ENCODE peak calls at places on chromosome 22, in nine cellular contexts. V, C, M, F, I, Y, Z, Q and O are unnamed samples.

GRCh38 chr22:46695346-46696224 is 42.5 kb downstream of the CERK start:
- DNase-seq in V (no peak), C (no peak), M (peak; percentile 33), F (peak; percentile 65), I (no peak), Y (no peak), Z (no peak), Q (no peak), O (peak; percentile 58)

GRCh38 chr22:22519591-22519990 is 479 bp downstream of the ZNF280A start:
- DNase-seq in V (no peak), C (no peak), M (peak; percentile 26), F (no peak), I (no peak), Y (no peak), Z (no peak), Q (no peak), O (no peak)

GRCh38 chr22:28375761-28376534 is 303.7 kb downstream of the TTC28 start:
- DNase-seq in V (no peak), C (no peak), M (no peak), F (no peak), I (no peak), Y (no peak), Z (no peak), Q (no peak), O (no peak)

GRCh38 chr22:38649841-38650522 is 6.2 kb downstream of the FAM227A start:
- DNase-seq in V (no peak), C (no peak), M (no peak), F (no peak), I (no peak), Y (no peak), Z (no peak), Q (peak; percentile 59), O (no peak)

GRCh38 chr22:50312371-50312770 is 4.9 kb upstream of the PLXNB2 start:
- DNase-seq in V (no peak), C (no peak), M (no peak), F (no peak), I (no peak), Y (no peak), Z (no peak), Q (no peak), O (no peak)

GRCh38 chr22:49964493-49965290 is 4.1 kb downstream of the PIM3 start:
- DNase-seq in V (peak; percentile 63), C (peak; percentile 19), M (peak; percentile 43), F (peak; percentile 54), I (peak; percentile 28), Y (peak; percentile 78), Z (no peak), Q (no peak), O (peak; percentile 64)

GRCh38 chr22:38657248-38657909 is 941 bp downstream of the CBY1 start:
- DNase-seq in V (no peak), C (peak; percentile 38), M (peak; percentile 66), F (no peak), I (no peak), Y (peak; percentile 77), Z (peak; percentile 14), Q (peak; percentile 31), O (no peak)

GRCh38 chr22:37607912-37608476 is 640 bp upstream of the GGA1 start:
- DNase-seq in V (no peak), C (no peak), M (peak; percentile 37), F (no peak), I (no peak), Y (no peak), Z (no peak), Q (no peak), O (no peak)

GRCh38 chr22:33659423-33659822 is 260.9 kb downstream of the LARGE1 start:
- DNase-seq in V (no peak), C (no peak), M (no peak), F (no peak), I (no peak), Y (no peak), Z (no peak), Q (no peak), O (peak; percentile 74)

GRCh38 chr22:25447067-25447688 is 117.3 kb upstream of the GRK3 start:
- DNase-seq in V (no peak), C (no peak), M (peak; percentile 28), F (no peak), I (no peak), Y (no peak), Z (no peak), Q (no peak), O (no peak)

GRCh38 chr22:25495286-25495685 is 69.2 kb upstream of the GRK3 start:
- DNase-seq in V (no peak), C (no peak), M (no peak), F (no peak), I (no peak), Y (no peak), Z (no peak), Q (no peak), O (no peak)

GRCh38 chr22:46068908-46069481 is 81.3 kb upstream of the PPARA start:
- DNase-seq in V (peak; percentile 68), C (no peak), M (no peak), F (no peak), I (peak; percentile 26), Y (peak; percentile 71), Z (no peak), Q (peak; percentile 81), O (peak; percentile 71)

GRCh38 chr22:45343143-45343542 is 33.4 kb downstream of the FAM118A start:
- DNase-seq in V (no peak), C (no peak), M (no peak), F (no peak), I (no peak), Y (no peak), Z (no peak), Q (no peak), O (no peak)

GRCh38 chr22:37887610-37888378 is 18.3 kb upstream of the MICALL1 start:
- DNase-seq in V (no peak), C (peak; percentile 36), M (peak; percentile 64), F (no peak), I (no peak), Y (no peak), Z (peak; percentile 47), Q (peak; percentile 70), O (peak; percentile 91)

GRCh38 chr22:38986629-38987028 is 4.5 kb downstream of the APOBEC3B start:
- DNase-seq in V (no peak), C (no peak), M (no peak), F (no peak), I (no peak), Y (no peak), Z (no peak), Q (no peak), O (no peak)

GRCh38 chr22:33743756-33744155 is 176.5 kb downstream of the LARGE1 start:
- DNase-seq in V (no peak), C (no peak), M (no peak), F (no peak), I (no peak), Y (no peak), Z (no peak), Q (no peak), O (no peak)

GRCh38 chr22:48704335-48704734 is 1123.3 kb downstream of the BRD1 start:
- DNase-seq in V (peak; percentile 40), C (no peak), M (no peak), F (peak; percentile 28), I (no peak), Y (peak; percentile 51), Z (no peak), Q (no peak), O (peak; percentile 47)

DNA sequence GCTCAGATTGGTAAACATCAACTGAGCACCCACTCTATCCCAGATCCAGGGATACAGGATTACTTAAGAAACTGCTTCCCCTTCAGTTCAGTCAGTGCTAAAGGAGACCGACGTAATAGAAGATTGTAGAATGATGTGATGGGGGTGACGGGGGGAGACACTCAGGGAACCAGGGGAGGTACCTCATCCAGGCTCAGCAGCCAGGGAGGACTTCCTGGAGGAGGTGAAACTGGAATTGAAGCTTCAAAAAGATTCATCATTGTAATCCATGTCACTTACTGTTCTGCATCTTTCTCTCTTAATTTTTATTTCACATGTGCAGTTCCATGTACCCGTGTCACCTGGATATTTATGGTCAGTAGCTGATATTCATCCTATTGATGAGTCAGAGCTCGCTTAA is 19.1 kb upstream of the TEF start:
- DNase-seq in V (no peak), C (no peak), M (no peak), F (no peak), I (no peak), Y (no peak), Z (no peak), Q (no peak), O (no peak)
- H3K36me3 ChIP-seq in V (peaks cover 10% of the 10 kb centered on the region), C (no peaks in the 10 kb centered on the region), M (peaks cover 2% of the 10 kb centered on the region), F (peaks cover 19% of the 10 kb centered on the region), I (peaks cover 24% of the 10 kb centered on the region), Y (peaks cover 21% of the 10 kb centered on the region), Z (peaks cover 14% of the 10 kb centered on the region), Q (no peaks in the 10 kb centered on the region), O (no peaks in the 10 kb centered on the region)

DNA sequence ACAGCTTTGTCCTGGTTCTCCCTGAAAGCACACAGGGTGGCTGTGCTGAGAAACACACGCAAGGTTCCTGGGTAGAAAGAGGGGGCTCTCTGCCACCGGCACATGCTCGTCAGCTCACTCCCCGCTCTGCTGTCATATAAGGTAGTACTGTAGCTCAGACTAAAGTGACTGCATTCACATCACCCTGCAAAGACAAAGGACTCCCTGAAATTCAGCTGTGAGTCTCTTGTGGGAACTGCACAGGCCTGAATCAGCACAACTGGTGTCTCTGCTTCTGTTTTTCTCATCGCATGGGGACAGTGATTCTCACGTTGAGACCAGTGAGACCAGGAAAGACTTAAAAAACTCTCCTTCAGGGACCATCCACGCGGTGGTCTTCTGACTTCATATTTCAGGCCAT is 124.1 kb upstream of the BID start:
- DNase-seq in V (no peak), C (no peak), M (no peak), F (no peak), I (no peak), Y (no peak), Z (no peak), Q (no peak), O (no peak)
- H3K36me3 ChIP-seq in V (peaks cover 25% of the 10 kb centered on the region), C (no peaks in the 10 kb centered on the region), M (peaks cover 7% of the 10 kb centered on the region), F (peaks cover 63% of the 10 kb centered on the region), I (peaks cover 68% of the 10 kb centered on the region), Y (peaks cover 100% of the 10 kb centered on the region), Z (peaks cover 4% of the 10 kb centered on the region), Q (peaks cover 26% of the 10 kb centered on the region), O (peaks cover 2% of the 10 kb centered on the region)

GRCh38 chr22:23583836-23584235 is 3.7 kb upstream of the IGLL1 start:
- DNase-seq in V (no peak), C (no peak), M (peak; percentile 55), F (peak; percentile 60), I (no peak), Y (no peak), Z (no peak), Q (no peak), O (no peak)
- H3K36me3 ChIP-seq in V (no peaks in the 10 kb centered on the region), C (no peaks in the 10 kb centered on the region), M (no peaks in the 10 kb centered on the region), F (no peaks in the 10 kb centered on the region), I (no peaks in the 10 kb centered on the region), Y (no peaks in the 10 kb centered on the region), Z (no peaks in the 10 kb centered on the region), Q (no peaks in the 10 kb centered on the region), O (no peaks in the 10 kb centered on the region)

DNA sequence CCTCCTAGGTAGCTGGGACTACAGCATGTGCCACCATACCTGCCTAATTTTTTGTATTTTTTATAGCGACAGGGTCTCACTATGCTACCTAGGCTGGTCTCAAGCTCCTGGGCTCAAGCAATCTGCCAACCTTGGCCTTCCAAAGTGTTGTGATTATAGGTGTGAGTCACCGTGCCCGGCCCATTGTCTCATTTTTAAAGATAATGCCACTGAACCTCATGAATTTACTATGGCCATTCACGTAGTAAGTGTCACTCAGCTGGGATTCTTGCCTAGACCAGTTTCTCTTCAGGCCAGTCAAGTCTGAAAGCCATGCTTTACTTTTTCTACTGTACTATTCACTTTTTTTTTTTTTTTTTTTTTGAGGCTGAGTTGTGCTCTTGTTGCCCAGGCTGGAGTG is 22.4 kb downstream of the DEPDC5 start:
- DNase-seq in V (no peak), C (no peak), M (no peak), F (no peak), I (no peak), Y (no peak), Z (no peak), Q (peak; percentile 49), O (no peak)
- H3K36me3 ChIP-seq in V (peaks cover 68% of the 10 kb centered on the region), C (peaks cover 9% of the 10 kb centered on the region), M (peaks cover 6% of the 10 kb centered on the region), F (peaks cover 79% of the 10 kb centered on the region), I (peaks cover 100% of the 10 kb centered on the region), Y (peaks cover 100% of the 10 kb centered on the region), Z (peaks cover 21% of the 10 kb centered on the region), Q (peaks cover 14% of the 10 kb centered on the region), O (peaks cover 20% of the 10 kb centered on the region)